ENCODE peak calls at places on chromosomes 1 and 21, in five cellular contexts. N, D, B, X and Y are unnamed samples.

GRCh38 chr1:201218409-201218808 is 27.8 kb downstream of the IGFN1 start:
- DNase-seq in B (no peak), D (no peak), N (no peak), X (no peak), Y (no peak)

GRCh38 chr1:18711003-18711402 is 80.4 kb downstream of the PAX7 start:
- DNase-seq in B (no peak), N (no peak), D (no peak), X (no peak), Y (no peak)

GRCh38 chr1:163290025-163290610 is 31.6 kb upstream of the NUF2 start:
- DNase-seq in B (no peak), N (no peak), X (no peak), D (no peak), Y (no peak)

GRCh38 chr1:17611991-17612390 is 72.5 kb downstream of the ARHGEF10L start:
- DNase-seq in B (no peak), X (no peak), N (no peak), D (no peak), Y (no peak)

GRCh38 chr1:174519845-174520244 is 72.1 kb downstream of the GPR52 start:
- DNase-seq in B (no peak), D (no peak), X (no peak), N (no peak), Y (no peak)

GRCh38 chr1:1432951-1433803 is 2.3 kb upstream of the VWA1 start:
- DNase-seq in N (peak), B (peak), X (peak), D (no peak), Y (no peak)

GRCh38 chr1:16391408-16391807 is 24.4 kb downstream of the SZRD1 start:
- DNase-seq in D (no peak), N (no peak), X (no peak), B (no peak), Y (no peak)

GRCh38 chr1:214103778-214104177 is 116.0 kb downstream of the PROX1 start:
- DNase-seq in D (no peak), N (no peak), X (no peak), B (no peak), Y (no peak)

GRCh38 chr1:18088077-18088594 is 19.5 kb upstream of the IGSF21 start:
- DNase-seq in D (no peak), X (no peak), B (no peak), N (no peak), Y (no peak)

DNA sequence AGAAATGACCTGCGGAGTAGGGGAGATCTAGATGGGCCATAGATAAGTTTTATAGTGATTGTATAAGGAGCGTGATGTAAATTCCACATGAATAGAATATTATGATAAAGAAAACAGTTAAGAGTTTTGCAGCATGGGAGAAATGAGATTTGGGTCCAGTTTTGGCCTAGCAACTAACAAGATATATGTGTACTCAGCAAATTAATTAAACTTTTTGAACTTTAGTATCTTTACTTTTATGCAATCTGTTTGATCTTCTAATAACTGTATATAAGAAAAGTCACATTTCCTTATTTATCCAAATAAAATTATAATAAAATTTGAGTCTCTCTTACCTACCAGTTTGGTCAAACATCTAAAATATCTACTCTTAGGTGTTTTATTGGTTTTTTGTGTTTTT is 1011.8 kb upstream of the NCAM2 start:
- DNase-seq in N (no peak), D (no peak), X (no peak), B (no peak), Y (no peak)
- H3K27ac ChIP-seq in N (no peak), D (no peak), X (no peak), B (no peak), Y (no peak)

GRCh38 chr1:227357229-227358078 is 39.2 kb upstream of the CDC42BPA start:
- DNase-seq in D (no peak), B (peak), N (peak), X (peak), Y (peak)
- TF ChIP-seq POLR2A in D (no peak), B (no peak), N (no peak), X (no peak), Y (no peak)

GRCh38 chr1:43337588-43337987 is at the start of gene MPL:
- DNase-seq in B (no peak), X (no peak), N (no peak), D (no peak), Y (no peak)
- H3K27ac ChIP-seq in B (no peak), X (no peak), N (no peak), D (no peak), Y (no peak)

GRCh38 chr1:155135416-155136197 is at the start of gene SLC50A1:
- DNase-seq in N (peak), X (peak), D (peak), B (peak), Y (peak)
- TF ChIP-seq POLR2A in N (peak), X (peak), D (no peak), B (peak), Y (peak)

DNA sequence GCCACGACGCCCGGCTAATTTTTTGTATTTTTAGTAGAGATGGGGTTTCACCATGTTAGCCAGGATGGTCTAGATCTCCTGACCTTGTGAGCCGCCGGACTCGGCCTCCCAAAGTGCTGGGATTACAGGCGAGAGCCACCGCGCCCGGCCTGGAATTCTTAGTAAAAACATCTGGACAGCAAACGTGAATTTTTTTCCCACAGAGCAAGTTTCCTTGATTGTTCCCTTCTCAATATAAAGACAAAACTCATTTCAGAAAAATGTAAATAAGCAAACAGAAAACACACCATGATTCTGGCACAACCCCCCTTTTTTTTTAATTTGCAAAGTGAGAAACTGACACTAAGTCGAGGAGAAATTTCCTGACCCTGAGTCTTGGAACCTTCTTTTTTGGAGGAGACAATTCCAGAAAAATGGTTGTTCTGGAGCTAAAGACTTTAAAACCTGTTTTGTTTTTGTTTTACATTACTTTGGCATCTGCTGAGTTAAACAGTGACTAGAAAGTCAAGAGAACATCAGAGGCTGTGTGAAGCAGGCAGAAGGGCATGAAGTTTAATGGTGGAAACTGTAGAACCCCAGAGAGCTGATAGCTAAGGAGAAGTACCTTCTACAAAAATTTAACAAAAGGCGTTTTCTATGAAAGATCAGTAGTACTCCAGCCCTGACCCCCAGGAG is 10.3 kb upstream of the HMGCS2 start:
- DNase-seq in N (no peak), D (no peak), B (no peak), X (no peak), Y (no peak)
- H3K27ac ChIP-seq in N (no peak), D (no peak), B (no peak), X (peak), Y (no peak)

DNA sequence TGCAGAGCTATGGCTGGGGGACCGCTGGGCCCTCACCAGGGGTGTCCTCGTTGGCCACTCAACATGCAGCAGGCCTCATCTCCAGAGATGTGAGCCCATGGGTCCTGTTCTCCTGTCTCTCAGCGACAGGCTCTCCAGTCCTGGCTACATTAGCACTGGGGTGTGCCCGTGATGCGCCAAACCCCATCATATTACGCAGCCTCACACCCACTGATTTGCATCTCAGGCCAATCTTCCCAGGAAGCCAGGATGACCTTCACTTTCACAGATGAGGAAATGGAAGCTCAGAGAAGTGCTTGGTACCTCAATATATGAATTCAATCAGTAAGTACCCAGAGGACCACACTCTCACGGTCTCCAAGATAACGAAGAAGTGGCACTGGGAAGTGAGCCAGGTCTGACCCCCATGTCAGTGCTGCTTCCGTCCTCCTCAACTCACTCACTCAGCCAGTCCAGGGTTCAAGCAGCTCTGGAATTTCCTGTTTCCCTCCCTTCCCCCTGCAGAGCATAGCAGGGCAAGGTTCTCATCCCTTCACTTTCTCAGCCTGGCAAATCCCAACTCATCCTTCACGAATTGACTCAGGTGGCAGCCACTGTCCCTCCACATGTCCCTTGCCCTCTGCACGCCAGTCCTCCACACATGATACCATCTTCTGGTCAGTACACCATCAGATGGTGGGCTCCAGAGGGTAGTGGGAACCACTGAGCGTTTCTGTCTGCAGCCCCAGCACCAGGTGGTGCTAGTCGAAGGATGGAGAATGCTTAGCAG is 28.9 kb upstream of the EVA1B start:
- DNase-seq in B (no peak), X (no peak), D (no peak), N (no peak), Y (no peak)
- TF ChIP-seq POLR2A in B (no peak), X (no peak), D (no peak), N (no peak), Y (no peak)

DNA sequence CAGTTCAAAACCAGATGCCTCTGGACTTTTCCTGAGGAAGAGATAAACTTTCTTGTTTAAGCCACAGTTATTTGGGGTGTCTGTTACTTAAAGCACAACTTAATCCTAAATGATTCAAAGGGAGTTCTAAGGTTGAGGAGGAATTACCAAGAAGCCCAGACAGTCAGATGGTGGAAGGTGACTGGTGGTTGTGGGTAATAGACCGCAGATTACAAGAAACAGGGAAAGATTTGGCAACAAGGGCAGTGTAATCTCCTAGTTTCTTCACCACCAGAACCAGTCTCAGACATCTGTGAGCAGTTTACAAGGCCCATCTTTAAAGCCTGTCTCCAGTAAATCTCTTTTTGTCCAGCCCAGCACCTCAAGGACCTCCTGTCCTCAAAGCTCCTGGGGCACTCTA is 130.1 kb upstream of the CTTNBP2NL start:
- DNase-seq in B (no peak), D (no peak), X (no peak), N (no peak), Y (no peak)
- H3K27ac ChIP-seq in B (no peak), D (no peak), X (peak), N (no peak), Y (no peak)

GRCh38 chr21:38086580-38086979 is 170.2 kb upstream of the KCNJ15 start:
- DNase-seq in B (no peak), D (no peak), N (no peak), X (no peak), Y (no peak)

GRCh38 chr21:38083534-38083933 is 167.3 kb upstream of the KCNJ6 start:
- DNase-seq in N (no peak), X (no peak), B (no peak), D (no peak), Y (no peak)

GRCh38 chr21:38089763-38090046 is 167.1 kb upstream of the KCNJ15 start:
- DNase-seq in X (no peak), B (no peak), D (no peak), N (no peak), Y (no peak)

GRCh38 chr21:38092033-38092432 is 164.8 kb upstream of the KCNJ15 start:
- DNase-seq in B (no peak), N (no peak), D (no peak), X (no peak), Y (no peak)

DNA sequence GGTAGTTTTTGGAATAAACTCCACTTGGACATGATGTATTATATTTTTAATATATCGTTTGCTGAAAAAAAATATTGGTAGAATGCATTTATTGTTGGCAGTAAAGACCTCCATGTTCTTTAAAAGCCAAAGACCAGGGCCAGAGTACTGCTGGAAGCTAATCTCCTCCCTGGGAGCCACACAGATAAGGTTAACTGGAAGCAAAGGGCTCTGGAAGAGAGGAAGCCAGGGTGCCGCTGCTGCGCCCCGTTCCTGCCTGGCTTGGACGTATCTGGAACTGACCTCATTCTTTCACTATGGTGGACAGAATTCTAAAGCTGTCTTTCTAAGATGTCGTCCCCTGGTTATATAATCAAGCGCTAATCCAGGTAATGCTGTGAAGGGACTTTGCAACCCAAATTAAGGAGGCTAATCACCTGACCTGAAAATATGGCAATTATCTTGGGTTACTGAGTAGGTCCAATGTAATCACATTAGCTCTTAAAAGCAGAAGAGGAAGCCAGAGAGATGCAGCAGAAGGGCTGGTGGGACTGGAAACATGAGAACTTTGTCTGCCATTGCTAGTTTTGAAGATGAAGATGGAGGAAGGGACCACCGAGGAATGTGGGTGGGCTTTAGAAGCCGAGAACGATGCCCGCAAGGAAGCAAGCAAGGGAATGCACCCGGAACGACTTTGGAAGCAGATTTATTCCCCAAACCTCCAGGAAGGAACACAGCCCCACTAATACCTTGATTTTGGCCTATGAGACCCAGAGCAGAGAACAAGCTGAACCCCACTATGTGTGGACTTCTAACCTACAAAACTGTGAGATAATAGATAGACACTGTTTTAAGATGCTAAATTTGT is 167.7 kb upstream of the KCNJ15 start:
- DNase-seq in B (no peak), N (no peak), D (no peak), X (no peak), Y (no peak)
- TF ChIP-seq POLR2A in B (no peak), N (no peak), D (no peak), X (no peak), Y (no peak)

DNA sequence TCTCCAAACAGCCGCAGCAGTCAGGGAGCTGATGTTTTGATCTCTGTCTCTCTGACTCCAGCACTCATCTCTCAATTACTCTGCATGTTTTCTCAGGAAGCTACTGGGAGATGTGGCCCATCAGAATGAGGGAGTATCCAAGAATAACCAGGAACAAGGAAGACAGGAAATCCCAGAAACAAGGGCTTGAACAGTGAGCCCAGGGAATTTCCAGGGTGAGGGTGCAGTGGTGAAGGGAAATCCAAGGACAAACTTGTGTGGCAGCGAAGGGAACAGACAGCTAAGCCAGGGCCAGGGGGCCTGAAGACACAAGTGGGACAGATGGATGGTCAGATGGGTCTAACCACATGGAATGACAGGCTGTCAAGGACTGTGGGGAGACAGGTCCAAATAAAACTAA is 121.8 kb upstream of the ERRFI1 start:
- DNase-seq in X (no peak), N (no peak), B (no peak), D (no peak), Y (no peak)
- H3K27ac ChIP-seq in X (no peak), N (no peak), B (no peak), D (no peak), Y (no peak)